ENCODE peak calls at places on chromosomes 13 and 19, in five cellular contexts. One of them, this sample, is unnamed.

GRCh38 chr13:79867248-79867647 is 386.3 kb downstream of the NDFIP2 start:
- DNase-seq in prostate gland: no peak
- DNase-seq in aorta: no peak
- DNase-seq in stimulated activated CD4-positive, alpha-beta T cell treated with anti-CD3 and anti-CD28 coated beads, Interleukin-4, amount 100 ng/mL, for 24 hours: no peak
- DNase-seq in small intestine: no peak
- DNase-seq in this sample: no peak

GRCh38 chr19:50515168-50515561 is 1.5 kb upstream of the ASPDH start:
- DNase-seq in prostate gland: no peak
- DNase-seq in aorta: no peak
- DNase-seq in stimulated activated CD4-positive, alpha-beta T cell treated with anti-CD3 and anti-CD28 coated beads, Interleukin-4, amount 100 ng/mL, for 24 hours: no peak
- DNase-seq in small intestine: no peak
- DNase-seq in this sample: no peak

GRCh38 chr13:64688893-64689677 is 2541.1 kb downstream of the PCDH9 start:
- DNase-seq in prostate gland: no peak
- DNase-seq in aorta: no peak
- DNase-seq in stimulated activated CD4-positive, alpha-beta T cell treated with anti-CD3 and anti-CD28 coated beads, Interleukin-4, amount 100 ng/mL, for 24 hours: no peak
- DNase-seq in small intestine: no peak
- DNase-seq in this sample: no peak

GRCh38 chr13:100392709-100393630 is 195.6 kb downstream of the GGACT start:
- DNase-seq in prostate gland: no peak
- DNase-seq in aorta: peak; percentile 86
- DNase-seq in stimulated activated CD4-positive, alpha-beta T cell treated with anti-CD3 and anti-CD28 coated beads, Interleukin-4, amount 100 ng/mL, for 24 hours: peak; percentile 75
- DNase-seq in small intestine: peak; percentile 81
- DNase-seq in this sample: peak; percentile 86

GRCh38 chr13:23921451-23921888 is 24.2 kb upstream of the C1QTNF9B start:
- DNase-seq in prostate gland: peak; percentile 28
- DNase-seq in aorta: no peak
- DNase-seq in stimulated activated CD4-positive, alpha-beta T cell treated with anti-CD3 and anti-CD28 coated beads, Interleukin-4, amount 100 ng/mL, for 24 hours: no peak
- DNase-seq in small intestine: peak; percentile 52
- DNase-seq in this sample: peak; percentile 68

GRCh38 chr19:35806597-35806996 is 6.0 kb downstream of the PRODH2 start:
- DNase-seq in prostate gland: no peak
- DNase-seq in aorta: no peak
- DNase-seq in stimulated activated CD4-positive, alpha-beta T cell treated with anti-CD3 and anti-CD28 coated beads, Interleukin-4, amount 100 ng/mL, for 24 hours: no peak
- DNase-seq in small intestine: no peak
- DNase-seq in this sample: no peak

GRCh38 chr13:94268661-94269060 is 210.8 kb downstream of the DCT start:
- DNase-seq in prostate gland: no peak
- DNase-seq in aorta: no peak
- DNase-seq in stimulated activated CD4-positive, alpha-beta T cell treated with anti-CD3 and anti-CD28 coated beads, Interleukin-4, amount 100 ng/mL, for 24 hours: no peak
- DNase-seq in small intestine: no peak
- DNase-seq in this sample: no peak

GRCh38 chr19:18723871-18724377 is 40.4 kb downstream of the CRTC1 start:
- DNase-seq in prostate gland: no peak
- DNase-seq in aorta: no peak
- DNase-seq in stimulated activated CD4-positive, alpha-beta T cell treated with anti-CD3 and anti-CD28 coated beads, Interleukin-4, amount 100 ng/mL, for 24 hours: no peak
- DNase-seq in small intestine: no peak
- DNase-seq in this sample: no peak

GRCh38 chr19:14495678-14496028 is 274 bp downstream of the GIPC1 start:
- DNase-seq in prostate gland: no peak
- DNase-seq in aorta: no peak
- DNase-seq in stimulated activated CD4-positive, alpha-beta T cell treated with anti-CD3 and anti-CD28 coated beads, Interleukin-4, amount 100 ng/mL, for 24 hours: no peak
- DNase-seq in small intestine: no peak
- DNase-seq in this sample: no peak

GRCh38 chr13:46906440-46906839 is 9.6 kb upstream of the HTR2A start:
- DNase-seq in prostate gland: no peak
- DNase-seq in aorta: no peak
- DNase-seq in stimulated activated CD4-positive, alpha-beta T cell treated with anti-CD3 and anti-CD28 coated beads, Interleukin-4, amount 100 ng/mL, for 24 hours: no peak
- DNase-seq in small intestine: no peak
- DNase-seq in this sample: no peak

GRCh38 chr13:71254384-71254783 is 612.6 kb downstream of the DACH1 start:
- DNase-seq in prostate gland: no peak
- DNase-seq in aorta: no peak
- DNase-seq in stimulated activated CD4-positive, alpha-beta T cell treated with anti-CD3 and anti-CD28 coated beads, Interleukin-4, amount 100 ng/mL, for 24 hours: no peak
- DNase-seq in small intestine: no peak
- DNase-seq in this sample: no peak

GRCh38 chr13:79451500-79451962 is 29.4 kb upstream of the NDFIP2 start:
- DNase-seq in prostate gland: no peak
- DNase-seq in aorta: no peak
- DNase-seq in stimulated activated CD4-positive, alpha-beta T cell treated with anti-CD3 and anti-CD28 coated beads, Interleukin-4, amount 100 ng/mL, for 24 hours: peak; percentile 97
- DNase-seq in small intestine: peak; percentile 57
- DNase-seq in this sample: peak; percentile 42

GRCh38 chr19:17755977-17756670 is 4.8 kb downstream of the FCHO1 start:
- DNase-seq in prostate gland: no peak
- DNase-seq in aorta: no peak
- DNase-seq in stimulated activated CD4-positive, alpha-beta T cell treated with anti-CD3 and anti-CD28 coated beads, Interleukin-4, amount 100 ng/mL, for 24 hours: peak; percentile 25
- DNase-seq in small intestine: no peak
- DNase-seq in this sample: peak; percentile 81

GRCh38 chr13:35475131-35475959 is 1.1 kb downstream of the MAB21L1 start:
- DNase-seq in prostate gland: no peak
- DNase-seq in aorta: peak; percentile 46
- DNase-seq in stimulated activated CD4-positive, alpha-beta T cell treated with anti-CD3 and anti-CD28 coated beads, Interleukin-4, amount 100 ng/mL, for 24 hours: no peak
- DNase-seq in small intestine: peak; percentile 8
- DNase-seq in this sample: peak; percentile 67

GRCh38 chr19:42563352-42564210 is 31.1 kb downstream of the CEACAM8 start:
- DNase-seq in prostate gland: peak; percentile 42
- DNase-seq in aorta: no peak
- DNase-seq in stimulated activated CD4-positive, alpha-beta T cell treated with anti-CD3 and anti-CD28 coated beads, Interleukin-4, amount 100 ng/mL, for 24 hours: peak; percentile 8
- DNase-seq in small intestine: peak; percentile 53
- DNase-seq in this sample: peak; percentile 61

GRCh38 chr13:98813993-98814392 is 61.5 kb upstream of the SLC15A1 start:
- DNase-seq in prostate gland: no peak
- DNase-seq in aorta: no peak
- DNase-seq in stimulated activated CD4-positive, alpha-beta T cell treated with anti-CD3 and anti-CD28 coated beads, Interleukin-4, amount 100 ng/mL, for 24 hours: no peak
- DNase-seq in small intestine: peak; percentile 97
- DNase-seq in this sample: no peak

GRCh38 chr19:18683955-18684641 is 618 bp downstream of the CRTC1 start:
- DNase-seq in prostate gland: no peak
- DNase-seq in aorta: no peak
- DNase-seq in stimulated activated CD4-positive, alpha-beta T cell treated with anti-CD3 and anti-CD28 coated beads, Interleukin-4, amount 100 ng/mL, for 24 hours: no peak
- DNase-seq in small intestine: no peak
- DNase-seq in this sample: peak; percentile 33

GRCh38 chr19:13159713-13160112 is 9.5 kb downstream of the IER2 start:
- DNase-seq in prostate gland: no peak
- DNase-seq in aorta: no peak
- DNase-seq in stimulated activated CD4-positive, alpha-beta T cell treated with anti-CD3 and anti-CD28 coated beads, Interleukin-4, amount 100 ng/mL, for 24 hours: no peak
- DNase-seq in small intestine: no peak
- DNase-seq in this sample: no peak

GRCh38 chr13:20049558-20050473 is 91.3 kb downstream of the ZMYM2 start:
- DNase-seq in prostate gland: no peak
- DNase-seq in aorta: no peak
- DNase-seq in stimulated activated CD4-positive, alpha-beta T cell treated with anti-CD3 and anti-CD28 coated beads, Interleukin-4, amount 100 ng/mL, for 24 hours: no peak
- DNase-seq in small intestine: no peak
- DNase-seq in this sample: no peak

GRCh38 chr13:73741111-73741510 is 393.1 kb downstream of the KLF12 start:
- DNase-seq in prostate gland: no peak
- DNase-seq in aorta: no peak
- DNase-seq in stimulated activated CD4-positive, alpha-beta T cell treated with anti-CD3 and anti-CD28 coated beads, Interleukin-4, amount 100 ng/mL, for 24 hours: no peak
- DNase-seq in small intestine: no peak
- DNase-seq in this sample: no peak

GRCh38 chr13:75318138-75318833 is 163.7 kb downstream of the TBC1D4 start:
- DNase-seq in prostate gland: no peak
- DNase-seq in aorta: no peak
- DNase-seq in stimulated activated CD4-positive, alpha-beta T cell treated with anti-CD3 and anti-CD28 coated beads, Interleukin-4, amount 100 ng/mL, for 24 hours: peak; percentile 34
- DNase-seq in small intestine: no peak
- DNase-seq in this sample: no peak

GRCh38 chr19:35038623-35039512 is 2.7 kb upstream of the HPN start:
- DNase-seq in prostate gland: no peak
- DNase-seq in aorta: no peak
- DNase-seq in stimulated activated CD4-positive, alpha-beta T cell treated with anti-CD3 and anti-CD28 coated beads, Interleukin-4, amount 100 ng/mL, for 24 hours: no peak
- DNase-seq in small intestine: no peak
- DNase-seq in this sample: no peak

GRCh38 chr19:2653717-2654584 is 48.5 kb downstream of the GNG7 start:
- DNase-seq in prostate gland: no peak
- DNase-seq in aorta: no peak
- DNase-seq in stimulated activated CD4-positive, alpha-beta T cell treated with anti-CD3 and anti-CD28 coated beads, Interleukin-4, amount 100 ng/mL, for 24 hours: no peak
- DNase-seq in small intestine: no peak
- DNase-seq in this sample: peak; percentile 73

GRCh38 chr13:96542986-96543385 is 451.3 kb downstream of the OXGR1 start:
- DNase-seq in prostate gland: no peak
- DNase-seq in aorta: no peak
- DNase-seq in stimulated activated CD4-positive, alpha-beta T cell treated with anti-CD3 and anti-CD28 coated beads, Interleukin-4, amount 100 ng/mL, for 24 hours: no peak
- DNase-seq in small intestine: no peak
- DNase-seq in this sample: no peak

GRCh38 chr13:22028831-22029230 is 358.0 kb downstream of the FGF9 start:
- DNase-seq in prostate gland: no peak
- DNase-seq in aorta: no peak
- DNase-seq in stimulated activated CD4-positive, alpha-beta T cell treated with anti-CD3 and anti-CD28 coated beads, Interleukin-4, amount 100 ng/mL, for 24 hours: no peak
- DNase-seq in small intestine: no peak
- DNase-seq in this sample: no peak

GRCh38 chr13:30078059-30078458 is 227.6 kb upstream of the UBL3 start:
- DNase-seq in prostate gland: no peak
- DNase-seq in aorta: no peak
- DNase-seq in stimulated activated CD4-positive, alpha-beta T cell treated with anti-CD3 and anti-CD28 coated beads, Interleukin-4, amount 100 ng/mL, for 24 hours: no peak
- DNase-seq in small intestine: no peak
- DNase-seq in this sample: no peak

GRCh38 chr19:42175952-42176648 is 41.4 kb downstream of the DEDD2 start:
- DNase-seq in prostate gland: peak; percentile 15
- DNase-seq in aorta: no peak
- DNase-seq in stimulated activated CD4-positive, alpha-beta T cell treated with anti-CD3 and anti-CD28 coated beads, Interleukin-4, amount 100 ng/mL, for 24 hours: no peak
- DNase-seq in small intestine: no peak
- DNase-seq in this sample: peak; percentile 53

GRCh38 chr13:24202215-24202614 is 41.7 kb downstream of the SPATA13 start:
- DNase-seq in prostate gland: peak; percentile 86
- DNase-seq in aorta: no peak
- DNase-seq in stimulated activated CD4-positive, alpha-beta T cell treated with anti-CD3 and anti-CD28 coated beads, Interleukin-4, amount 100 ng/mL, for 24 hours: no peak
- DNase-seq in small intestine: no peak
- DNase-seq in this sample: no peak

GRCh38 chr13:23750383-23751121 is 138.6 kb downstream of the MIPEP start:
- DNase-seq in prostate gland: no peak
- DNase-seq in aorta: no peak
- DNase-seq in stimulated activated CD4-positive, alpha-beta T cell treated with anti-CD3 and anti-CD28 coated beads, Interleukin-4, amount 100 ng/mL, for 24 hours: no peak
- DNase-seq in small intestine: no peak
- DNase-seq in this sample: no peak

GRCh38 chr13:33310245-33311038 is 24.9 kb upstream of the STARD13 start:
- DNase-seq in prostate gland: no peak
- DNase-seq in aorta: no peak
- DNase-seq in stimulated activated CD4-positive, alpha-beta T cell treated with anti-CD3 and anti-CD28 coated beads, Interleukin-4, amount 100 ng/mL, for 24 hours: no peak
- DNase-seq in small intestine: no peak
- DNase-seq in this sample: no peak

GRCh38 chr13:44819762-44820161 is 169.5 kb downstream of the NUFIP1 start:
- DNase-seq in prostate gland: no peak
- DNase-seq in aorta: no peak
- DNase-seq in stimulated activated CD4-positive, alpha-beta T cell treated with anti-CD3 and anti-CD28 coated beads, Interleukin-4, amount 100 ng/mL, for 24 hours: no peak
- DNase-seq in small intestine: no peak
- DNase-seq in this sample: no peak

GRCh38 chr19:1468274-1469199 is 10.5 kb downstream of the C19orf25 start:
- DNase-seq in prostate gland: no peak
- DNase-seq in aorta: no peak
- DNase-seq in stimulated activated CD4-positive, alpha-beta T cell treated with anti-CD3 and anti-CD28 coated beads, Interleukin-4, amount 100 ng/mL, for 24 hours: peak; percentile 42
- DNase-seq in small intestine: no peak
- DNase-seq in this sample: no peak

GRCh38 chr19:41928754-41929535 is 696 bp upstream of the ERFL start:
- DNase-seq in prostate gland: no peak
- DNase-seq in aorta: no peak
- DNase-seq in stimulated activated CD4-positive, alpha-beta T cell treated with anti-CD3 and anti-CD28 coated beads, Interleukin-4, amount 100 ng/mL, for 24 hours: no peak
- DNase-seq in small intestine: peak; percentile 54
- DNase-seq in this sample: no peak

GRCh38 chr19:17475541-17476115 is 5.3 kb downstream of the SLC27A1 start:
- DNase-seq in prostate gland: peak; percentile 90
- DNase-seq in aorta: peak; percentile 71
- DNase-seq in stimulated activated CD4-positive, alpha-beta T cell treated with anti-CD3 and anti-CD28 coated beads, Interleukin-4, amount 100 ng/mL, for 24 hours: no peak
- DNase-seq in small intestine: no peak
- DNase-seq in this sample: no peak

GRCh38 chr13:47545630-47546029 is 455.4 kb downstream of the SUCLA2 start:
- DNase-seq in prostate gland: no peak
- DNase-seq in aorta: no peak
- DNase-seq in stimulated activated CD4-positive, alpha-beta T cell treated with anti-CD3 and anti-CD28 coated beads, Interleukin-4, amount 100 ng/mL, for 24 hours: no peak
- DNase-seq in small intestine: no peak
- DNase-seq in this sample: no peak

GRCh38 chr19:3176715-3177501 is 1.7 kb upstream of the S1PR4 start:
- DNase-seq in prostate gland: no peak
- DNase-seq in aorta: no peak
- DNase-seq in stimulated activated CD4-positive, alpha-beta T cell treated with anti-CD3 and anti-CD28 coated beads, Interleukin-4, amount 100 ng/mL, for 24 hours: peak; percentile 78
- DNase-seq in small intestine: peak; percentile 62
- DNase-seq in this sample: peak; percentile 29

This sample was measured in H9.